ENCODE peak calls at places on chromosomes 3 and 15, in eight cellular contexts. U, Y, J, W, G, P, S and O are unnamed samples.
A peak's percentile ranks its signal among the peaks of the same experiment; 100 is the strongest.

GRCh38 chr3:33777996-33778395 is 20.4 kb upstream of the PDCD6IP start:
- DNase-seq in U (no peak), Y (no peak), J (no peak), W (no peak), G (no peak), P (no peak), S (no peak), O (no peak)

GRCh38 chr3:98754483-98754882 is 8.7 kb upstream of the ST3GAL6 start:
- DNase-seq in U (no peak), Y (no peak), J (no peak), W (no peak), G (no peak), P (no peak), S (no peak), O (no peak)

GRCh38 chr15:63037996-63038720 is 4.4 kb upstream of the TPM1 start:
- DNase-seq in U (no peak), Y (no peak), J (no peak), W (no peak), G (peak; percentile 28), P (no peak), S (no peak), O (no peak)

GRCh38 chr15:78438595-78439285 is 724 bp downstream of the IREB2 start:
- DNase-seq in U (no peak), Y (no peak), J (peak; percentile 31), W (peak; percentile 39), G (no peak), P (peak; percentile 40), S (no peak), O (peak; percentile 46)

GRCh38 chr15:44753345-44753744 is 17.0 kb downstream of the TRIM69 start:
- DNase-seq in U (no peak), Y (no peak), J (no peak), W (no peak), G (no peak), P (no peak), S (no peak), O (no peak)

GRCh38 chr15:49060710-49061483 is 14.7 kb upstream of the SECISBP2L start:
- DNase-seq in U (no peak), Y (no peak), J (no peak), W (no peak), G (no peak), P (no peak), S (no peak), O (no peak)

GRCh38 chr3:159814161-159814560 is 174.5 kb upstream of the IL12A start:
- DNase-seq in U (peak; percentile 97), Y (no peak), J (peak; percentile 45), W (no peak), G (peak; percentile 96), P (no peak), S (peak; percentile 74), O (no peak)

GRCh38 chr15:29571728-29572454 is 250.4 kb downstream of the TJP1 start:
- DNase-seq in U (no peak), Y (no peak), J (peak; percentile 19), W (peak; percentile 20), G (peak; percentile 4), P (peak; percentile 7), S (no peak), O (peak; percentile 73)

GRCh38 chr3:157572559-157573270 is 69.5 kb upstream of the VEPH1 start:
- DNase-seq in U (no peak), Y (no peak), J (peak; percentile 57), W (peak; percentile 52), G (peak; percentile 81), P (peak; percentile 49), S (no peak), O (no peak)

GRCh38 chr15:95134306-95135100 is 903.1 kb downstream of the MCTP2 start:
- DNase-seq in U (no peak), Y (no peak), J (no peak), W (no peak), G (no peak), P (no peak), S (no peak), O (no peak)

GRCh38 chr15:89291934-89292438 is 42.6 kb downstream of the POLG start:
- DNase-seq in U (no peak), Y (no peak), J (no peak), W (no peak), G (no peak), P (no peak), S (no peak), O (no peak)

GRCh38 chr3:138675393-138675792 is 66.8 kb downstream of the FAIM start:
- DNase-seq in U (no peak), Y (no peak), J (peak; percentile 24), W (no peak), G (peak; percentile 7), P (no peak), S (no peak), O (no peak)

GRCh38 chr3:120440001-120440703 is 10.6 kb downstream of the FSTL1 start:
- DNase-seq in U (no peak), Y (no peak), J (no peak), W (no peak), G (peak; percentile 61), P (no peak), S (no peak), O (no peak)

GRCh38 chr15:79433610-79434009 is 1.5 kb downstream of the MINAR1 start:
- DNase-seq in U (no peak), Y (no peak), J (peak; percentile 29), W (peak; percentile 19), G (no peak), P (no peak), S (peak; percentile 64), O (no peak)

GRCh38 chr15:48754011-48754410 is 56.9 kb downstream of the CEP152 start:
- DNase-seq in U (no peak), Y (no peak), J (no peak), W (no peak), G (no peak), P (no peak), S (no peak), O (no peak)

GRCh38 chr15:92327033-92327432 is 66.6 kb upstream of the ST8SIA2 start:
- DNase-seq in U (no peak), Y (no peak), J (no peak), W (no peak), G (no peak), P (no peak), S (no peak), O (no peak)

GRCh38 chr3:14225421-14225820 is 46.8 kb downstream of the LSM3 start:
- DNase-seq in U (peak; percentile 80), Y (no peak), J (no peak), W (no peak), G (peak; percentile 19), P (no peak), S (no peak), O (no peak)

GRCh38 chr3:160677459-160677901 is 520 bp downstream of the ARL14 start:
- DNase-seq in U (peak; percentile 66), Y (no peak), J (peak; percentile 40), W (no peak), G (peak; percentile 36), P (no peak), S (no peak), O (no peak)

GRCh38 chr3:36707623-36708409 is 56.5 kb downstream of the DCLK3 start:
- DNase-seq in U (peak; percentile 93), Y (peak; percentile 4), J (peak; percentile 90), W (no peak), G (peak; percentile 54), P (no peak), S (no peak), O (no peak)
- TF ChIP-seq CTCF in U (peak; percentile 74), Y (peak; percentile 25), J (peak; percentile 72), W (no peak), G (peak; percentile 59), P (peak; percentile 20), S (peak; percentile 31), O (no peak)

GRCh38 chr3:12352253-12352652 is 63.4 kb downstream of the PPARG start:
- DNase-seq in U (no peak), Y (no peak), J (no peak), W (no peak), G (no peak), P (no peak), S (no peak), O (no peak)
- TF ChIP-seq CTCF in U (no peak), Y (no peak), J (no peak), W (no peak), G (peak; percentile 46), P (no peak), S (no peak), O (no peak)

GRCh38 chr3:106542101-106542769 is 673.4 kb upstream of the CBLB start:
- DNase-seq in U (no peak), Y (no peak), J (no peak), W (no peak), G (no peak), P (no peak), S (no peak), O (no peak)

DNA sequence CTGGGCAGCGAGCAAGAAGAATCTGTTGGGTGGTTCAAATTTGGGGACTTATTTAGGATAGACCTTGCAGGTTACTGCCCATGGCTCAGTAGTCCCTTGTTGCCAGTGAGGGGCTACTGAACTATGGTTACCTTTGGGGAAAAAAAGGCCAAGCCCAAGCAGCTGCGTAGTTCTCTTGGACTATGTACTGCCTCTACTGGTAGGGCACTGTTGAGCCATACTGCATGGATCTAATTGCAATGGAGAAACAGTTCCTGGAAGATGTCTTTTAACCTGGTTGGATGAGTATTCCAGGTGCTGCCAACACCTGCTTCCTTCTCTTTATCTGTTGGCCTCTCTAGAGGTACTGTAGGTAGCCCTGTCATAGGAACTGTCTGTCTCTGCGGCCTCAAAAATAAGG is 671.9 kb upstream of the CBLB start:
- DNase-seq in U (no peak), Y (no peak), J (no peak), W (no peak), G (no peak), P (no peak), S (no peak), O (no peak)
- TF ChIP-seq CTCF in U (no peak), Y (no peak), J (no peak), W (no peak), G (peak; percentile 21), P (no peak), S (peak; percentile 25), O (no peak)

DNA sequence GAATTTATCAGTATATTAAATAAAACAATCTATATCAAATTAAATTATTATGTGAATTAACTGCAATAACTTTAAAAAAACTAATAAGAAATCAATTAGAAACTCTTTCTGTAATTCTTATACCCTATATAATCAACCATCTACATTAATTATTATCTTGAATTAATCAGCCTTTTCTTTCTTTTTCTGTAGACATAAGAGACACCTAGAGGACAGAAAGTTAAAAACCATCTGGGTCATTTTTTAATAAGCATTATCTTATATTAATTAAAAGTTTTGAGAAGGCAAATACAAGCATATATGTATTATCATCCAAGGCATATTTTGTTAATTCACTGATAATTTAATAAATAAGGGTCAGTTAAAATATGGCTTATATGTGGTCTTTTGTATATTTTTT is 24.2 kb upstream of the SLC25A26 start:
- DNase-seq in U (no peak), Y (no peak), J (no peak), W (no peak), G (peak; percentile 12), P (no peak), S (no peak), O (no peak)
- TF ChIP-seq CTCF in U (peak; percentile 61), Y (no peak), J (peak; percentile 14), W (no peak), G (peak; percentile 39), P (peak; percentile 61), S (peak; percentile 55), O (peak; percentile 33)